ENCODE peak calls at places on chromosome 12, in ten cellular contexts. O is spleen; S is transverse colon; E is PC-3; Y is HL-60; Z is CD8-positive, alpha-beta memory T cell; T is endodermal cell; B is left lung; Q is aorta; W is left ventricle myocardium inferior. H is an unnamed sample.
A peak's percentile ranks its signal among the peaks of the same experiment; 100 is the strongest.

GRCh38 chr12:79933580-79934264 is 1.2 kb downstream of the PPP1R12A start:
- DNase-seq in T (peak; percentile 65), E (peak; percentile 25), O (no peak), Z (peak; percentile 2), B (no peak), W (no peak), Y (no peak), Q (no peak), S (peak; percentile 11), H (no peak)

GRCh38 chr12:45637706-45638105 is 91.8 kb upstream of the ARID2 start:
- DNase-seq in Q (no peak), E (peak; percentile 83), T (no peak), Z (no peak), Y (no peak), W (no peak), B (no peak), S (no peak), O (no peak), H (no peak)

GRCh38 chr12:80769553-80770140 is 52.9 kb downstream of the MYF5 start:
- DNase-seq in O (no peak), Q (no peak), T (peak; percentile 63), S (no peak), Y (no peak), B (no peak), Z (no peak), W (no peak), E (no peak), H (no peak)

GRCh38 chr12:85155791-85156190 is 119.6 kb downstream of the LRRIQ1 start:
- DNase-seq in W (no peak), S (no peak), T (no peak), E (peak; percentile 46), O (no peak), B (no peak), Z (no peak), Y (no peak), Q (no peak), H (peak; percentile 5)

GRCh38 chr12:80766897-80767296 is 50.2 kb downstream of the MYF5 start:
- DNase-seq in O (no peak), Q (no peak), Z (no peak), T (no peak), S (no peak), E (no peak), W (no peak), Y (no peak), B (no peak), H (no peak)

GRCh38 chr12:62629413-62629812 is 162.8 kb downstream of the MON2 start:
- DNase-seq in Y (no peak), E (no peak), T (peak; percentile 90), W (no peak), Z (no peak), Q (no peak), S (no peak), B (no peak), O (no peak), H (no peak)

GRCh38 chr12:124938606-124939427 is 24.4 kb upstream of the UBC start:
- DNase-seq in E (peak; percentile 68), T (peak; percentile 86), B (peak; percentile 71), W (peak; percentile 57), Y (no peak), S (peak; percentile 79), Q (peak; percentile 78), O (no peak), Z (peak; percentile 47), H (no peak)

GRCh38 chr12:80101126-80101525 is 1.8 kb downstream of the OTOGL start:
- DNase-seq in B (no peak), E (peak; percentile 21), S (no peak), W (no peak), T (no peak), O (no peak), Y (peak; percentile 1), Q (no peak), Z (no peak), H (no peak)

GRCh38 chr12:117674763-117675162 is 294.0 kb downstream of the KSR2 start:
- DNase-seq in S (no peak), Q (no peak), E (no peak), T (no peak), W (no peak), Y (no peak), Z (no peak), O (no peak), B (no peak), H (no peak)

GRCh38 chr12:51421266-51421884 is 3.3 kb upstream of the SLC4A8 start:
- DNase-seq in E (peak; percentile 84), T (peak; percentile 92), Q (no peak), O (no peak), W (no peak), Y (no peak), S (peak; percentile 46), B (no peak), Z (peak; percentile 7), H (peak; percentile 45)

GRCh38 chr12:122203301-122203967 is at the start of gene B3GNT4:
- DNase-seq in W (peak; percentile 51), B (peak; percentile 69), E (peak; percentile 72), Z (peak; percentile 65), O (peak; percentile 86), Q (peak; percentile 63), S (peak; percentile 77), Y (no peak), T (peak; percentile 93), H (no peak)

DNA sequence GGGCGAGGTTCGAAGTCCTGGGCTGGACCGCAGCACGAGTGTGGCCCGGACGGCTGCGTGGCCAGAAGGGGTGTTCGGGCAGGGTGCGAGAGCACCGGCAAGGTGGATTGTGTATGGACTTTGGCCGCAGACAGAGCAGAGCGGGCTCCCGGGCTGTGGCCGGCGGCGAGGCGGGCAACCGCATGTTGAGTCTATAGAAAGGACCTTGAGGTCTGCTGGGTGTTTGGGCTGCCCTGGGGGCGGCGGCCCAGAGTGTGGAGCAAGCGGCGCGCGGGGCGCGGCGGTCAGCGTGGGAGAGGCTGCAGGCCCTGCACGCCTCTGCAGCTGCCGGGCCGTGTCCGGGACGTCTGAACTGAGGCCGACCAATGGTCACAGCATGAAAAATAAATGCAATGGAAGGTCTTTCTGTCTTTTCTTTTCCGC is 5.7 kb upstream of the HOXC9 start:
- DNase-seq in B (no peak), Q (no peak), Z (no peak), O (peak; percentile 70), E (no peak), T (no peak), W (no peak), S (no peak), Y (no peak), H (no peak)
- H3K27me3 ChIP-seq in B (peaks cover 100% of the 10 kb centered on the region), Q (peaks cover 6% of the 10 kb centered on the region), Z (peaks cover 99% of the 10 kb centered on the region), O (peaks cover 100% of the 10 kb centered on the region), E (no peaks in the 10 kb centered on the region), T (peaks cover 100% of the 10 kb centered on the region), W (peaks cover 100% of the 10 kb centered on the region), S (peaks cover 100% of the 10 kb centered on the region), Y (peaks cover 99% of the 10 kb centered on the region), H (peaks cover 100% of the 10 kb centered on the region)

GRCh38 chr12:132286912-132287311 is 42.5 kb downstream of the GALNT9 start:
- DNase-seq in Q (no peak), Y (no peak), W (no peak), B (no peak), E (peak; percentile 93), Z (no peak), O (peak; percentile 32), T (no peak), S (no peak), H (no peak)

GRCh38 chr12:132285991-132286681 is 43.3 kb downstream of the GALNT9 start:
- DNase-seq in S (peak; percentile 49), B (peak; percentile 59), W (peak; percentile 56), T (peak; percentile 82), Z (no peak), E (peak; percentile 67), O (no peak), Y (no peak), Q (peak; percentile 88), H (no peak)

GRCh38 chr12:132284071-132284492 is 45.3 kb downstream of the GALNT9 start:
- DNase-seq in B (no peak), Y (no peak), Z (no peak), E (peak; percentile 62), Q (no peak), T (no peak), O (no peak), W (no peak), S (no peak), H (no peak)

GRCh38 chr12:132284618-132285310 is 44.6 kb downstream of the GALNT9 start:
- DNase-seq in Y (no peak), T (peak; percentile 75), S (no peak), O (no peak), E (peak; percentile 87), B (no peak), Q (no peak), W (no peak), Z (no peak), H (no peak)

GRCh38 chr12:132285311-132285741 is 44.1 kb downstream of the GALNT9 start:
- DNase-seq in E (peak; percentile 45), T (no peak), S (no peak), W (no peak), Y (no peak), Z (no peak), Q (no peak), O (no peak), B (no peak), H (no peak)
- H3K27me3 ChIP-seq in E (no peaks in the 10 kb centered on the region), T (no peaks in the 10 kb centered on the region), S (peaks cover 33% of the 10 kb centered on the region), W (peaks cover 99% of the 10 kb centered on the region), Y (peaks cover 16% of the 10 kb centered on the region), Z (peaks cover 12% of the 10 kb centered on the region), Q (no peaks in the 10 kb centered on the region), O (peaks cover 69% of the 10 kb centered on the region), B (peaks cover 93% of the 10 kb centered on the region), H (peaks cover 7% of the 10 kb centered on the region)

DNA sequence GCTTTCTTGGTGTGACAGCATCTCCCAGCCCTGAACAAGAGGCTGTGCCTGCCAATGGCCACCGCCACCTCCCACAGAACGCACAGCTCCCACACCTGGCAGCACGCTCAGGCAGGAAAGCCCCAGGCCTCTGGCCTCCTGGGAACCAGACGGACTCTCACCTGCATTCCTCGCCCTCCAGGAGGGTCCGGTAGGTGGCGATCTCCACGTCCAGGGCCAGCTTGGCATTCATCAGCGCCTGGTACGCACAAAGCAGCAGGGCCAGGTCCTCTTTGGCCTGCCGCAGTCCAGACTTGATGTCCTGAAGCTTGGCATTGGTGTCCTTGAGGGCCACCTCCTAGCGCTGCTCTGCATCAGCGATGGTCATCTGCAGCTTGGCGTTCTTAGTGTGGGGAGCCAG is 12.1 kb upstream of the KRT77 start:
- DNase-seq in B (no peak), Q (no peak), O (no peak), W (no peak), Z (no peak), S (peak; percentile 29), T (peak; percentile 93), Y (no peak), E (peak; percentile 44), H (no peak)
- H3K27me3 ChIP-seq in B (peaks cover 63% of the 10 kb centered on the region), Q (peaks cover 2% of the 10 kb centered on the region), O (peaks cover 40% of the 10 kb centered on the region), W (peaks cover 69% of the 10 kb centered on the region), Z (peaks cover 25% of the 10 kb centered on the region), S (peaks cover 43% of the 10 kb centered on the region), T (peaks cover 60% of the 10 kb centered on the region), Y (peaks cover 29% of the 10 kb centered on the region), E (no peaks in the 10 kb centered on the region), H (peaks cover 10% of the 10 kb centered on the region)

DNA sequence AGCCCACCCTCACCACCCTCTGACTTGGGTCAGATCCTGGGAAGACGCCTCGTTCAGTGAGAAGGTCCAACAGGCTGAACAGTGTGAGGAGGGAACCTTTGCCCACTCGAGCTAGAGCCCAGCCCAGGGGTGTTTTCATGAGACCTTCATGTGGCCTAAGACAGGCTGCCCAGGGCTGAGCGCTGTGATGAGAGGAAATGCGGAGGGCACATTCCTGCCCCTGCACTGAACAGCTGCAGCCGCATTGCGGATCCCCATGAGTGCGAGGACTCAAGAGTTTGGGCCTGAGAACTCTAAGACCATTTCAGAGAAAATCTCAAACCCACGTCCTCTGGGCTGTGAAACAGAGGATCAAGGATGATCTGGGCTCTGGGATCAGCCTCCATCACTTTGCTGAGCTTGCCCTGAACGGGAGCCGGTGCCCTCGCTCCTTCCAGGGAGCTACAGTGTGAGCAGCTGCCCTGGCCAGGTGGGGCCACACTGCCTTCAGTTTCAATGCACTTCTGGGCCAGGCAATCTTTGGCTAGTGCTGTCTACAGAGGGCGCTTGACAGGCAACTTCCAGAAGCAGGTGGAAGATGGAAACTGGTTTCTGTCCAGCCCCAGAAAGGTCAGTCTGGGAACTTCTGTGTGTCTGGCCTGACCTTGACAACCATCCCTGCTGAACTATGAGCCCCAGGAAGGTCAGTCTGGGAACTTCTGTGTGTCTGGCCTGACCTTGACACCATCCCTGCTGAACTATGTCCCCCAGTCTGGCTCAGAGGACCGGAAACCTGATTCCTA is 43.5 kb upstream of the P2RX7 start:
- DNase-seq in Z (no peak), Y (no peak), Q (no peak), W (no peak), T (peak; percentile 77), B (no peak), S (peak; percentile 44), O (no peak), E (no peak), H (no peak)
- H3K27me3 ChIP-seq in Z (no peaks in the 10 kb centered on the region), Y (no peaks in the 10 kb centered on the region), Q (no peaks in the 10 kb centered on the region), W (no peaks in the 10 kb centered on the region), T (no peaks in the 10 kb centered on the region), B (no peaks in the 10 kb centered on the region), S (peaks cover 4% of the 10 kb centered on the region), O (no peaks in the 10 kb centered on the region), E (no peaks in the 10 kb centered on the region), H (no peaks in the 10 kb centered on the region)

H was measured in iPS DF 6.9.